ENCODE peak calls at places on chromosomes 7 and 10, in six cellular contexts. W is H9, J is IMR-90, F is neuronal stem cell, Y is H1, N is mesenchymal stem cell. V is an unnamed sample.
A peak's percentile ranks its signal among the peaks of the same experiment; 100 is the strongest.

GRCh38 chr7:148699772-148700629 is 1.3 kb downstream of the CUL1 start:
- DNase-seq in F (peak; percentile 62), N (peak; percentile 52), W (no peak), Y (no peak), J (peak; percentile 39), V (peak; percentile 53)

GRCh38 chr10:3980660-3981059 is 195.7 kb upstream of the KLF6 start:
- DNase-seq in F (no peak), Y (no peak), W (no peak), N (no peak), J (no peak), V (no peak)

GRCh38 chr7:55569797-55570196 is 2.5 kb downstream of the VOPP1 start:
- DNase-seq in F (no peak), J (no peak), W (peak; percentile 23), Y (no peak), N (no peak), V (no peak)

GRCh38 chr7:149414745-149415390 is 46.0 kb downstream of the ZNF777 start:
- DNase-seq in W (peak; percentile 93), Y (peak; percentile 94), J (peak; percentile 82), N (peak; percentile 80), F (peak; percentile 73), V (no peak)

GRCh38 chr7:29270979-29271658 is 76.5 kb downstream of the CHN2 start:
- DNase-seq in F (no peak), Y (no peak), W (no peak), N (peak; percentile 40), J (no peak), V (no peak)

GRCh38 chr7:82959528-82959927 is 203.2 kb downstream of the PCLO start:
- DNase-seq in W (no peak), F (no peak), J (no peak), Y (no peak), N (no peak), V (no peak)

GRCh38 chr7:129914536-129915272 is 38.1 kb downstream of the UBE2H start:
- DNase-seq in J (no peak), N (no peak), F (no peak), W (no peak), Y (no peak), V (no peak)

GRCh38 chr7:135161669-135162068 is 8.8 kb downstream of the CYREN start:
- DNase-seq in Y (no peak), W (no peak), F (no peak), N (no peak), J (no peak), V (no peak)

GRCh38 chr10:32141018-32141807 is 85.0 kb upstream of the KIF5B start:
- DNase-seq in W (no peak), N (peak; percentile 32), F (no peak), Y (no peak), J (peak; percentile 33), V (no peak)

GRCh38 chr10:129494176-129494575 is 27.1 kb downstream of the MGMT start:
- DNase-seq in J (no peak), F (no peak), N (no peak), W (no peak), Y (no peak), V (no peak)

GRCh38 chr7:140672382-140673062 is at the start of gene ADCK2:
- DNase-seq in W (peak; percentile 74), N (no peak), F (no peak), J (no peak), Y (no peak), V (peak; percentile 35)

GRCh38 chr10:113854019-113854756 is at the start of the genes DCLRE1A and NHLRC2:
- DNase-seq in N (peak; percentile 89), F (peak; percentile 83), W (peak; percentile 74), Y (peak; percentile 21), J (peak; percentile 75), V (peak; percentile 82)

GRCh38 chr10:132141076-132141475 is 45.7 kb upstream of the DPYSL4 start:
- DNase-seq in J (no peak), N (no peak), F (no peak), Y (no peak), W (no peak), V (no peak)

GRCh38 chr7:36127075-36127740 is 25.8 kb upstream of the EEPD1 start:
- DNase-seq in J (peak; percentile 47), W (no peak), N (peak; percentile 34), F (no peak), Y (no peak), V (no peak)

GRCh38 chr10:58781873-58782488 is 269.3 kb downstream of the BICC1 start:
- DNase-seq in J (peak; percentile 49), N (peak; percentile 57), W (no peak), F (peak; percentile 51), Y (no peak), V (peak; percentile 20)

GRCh38 chr7:51980813-51981212 is 664.2 kb upstream of the COBL start:
- DNase-seq in Y (no peak), F (no peak), W (no peak), J (no peak), N (no peak), V (no peak)

GRCh38 chr7:45977256-45977655 is 56.2 kb upstream of the IGFBP3 start:
- DNase-seq in J (no peak), Y (no peak), F (no peak), N (no peak), W (no peak), V (no peak)

GRCh38 chr10:60920479-60920878 is 23.5 kb downstream of the RHOBTB1 start:
- DNase-seq in J (no peak), W (no peak), F (no peak), N (no peak), Y (no peak), V (no peak)

GRCh38 chr10:67487199-67487598 is 208.8 kb downstream of the CTNNA3 start:
- DNase-seq in J (no peak), Y (no peak), N (no peak), F (no peak), W (no peak), V (no peak)

GRCh38 chr10:67487906-67488619 is 207.9 kb downstream of the CTNNA3 start:
- DNase-seq in J (no peak), F (no peak), W (no peak), Y (no peak), N (no peak), V (no peak)

GRCh38 chr10:67492317-67493019 is 203.5 kb downstream of the CTNNA3 start:
- DNase-seq in F (no peak), Y (no peak), J (peak; percentile 1), N (peak; percentile 0), W (no peak), V (no peak)
- H4K8ac ChIP-seq in F (no peak overlapping the region), Y (no peak overlapping the region), J (no peak overlapping the region), N (no peak overlapping the region), W (no peak overlapping the region), V (no peak overlapping the region)

GRCh38 chr10:34598972-34599371 is 216.1 kb downstream of the PARD3 start:
- DNase-seq in N (peak; percentile 29), Y (no peak), J (peak; percentile 91), F (no peak), W (no peak), V (no peak)

GRCh38 chr10:34593955-34594354 is 221.1 kb downstream of the PARD3 start:
- DNase-seq in J (no peak), Y (no peak), N (no peak), F (no peak), W (no peak), V (no peak)

DNA sequence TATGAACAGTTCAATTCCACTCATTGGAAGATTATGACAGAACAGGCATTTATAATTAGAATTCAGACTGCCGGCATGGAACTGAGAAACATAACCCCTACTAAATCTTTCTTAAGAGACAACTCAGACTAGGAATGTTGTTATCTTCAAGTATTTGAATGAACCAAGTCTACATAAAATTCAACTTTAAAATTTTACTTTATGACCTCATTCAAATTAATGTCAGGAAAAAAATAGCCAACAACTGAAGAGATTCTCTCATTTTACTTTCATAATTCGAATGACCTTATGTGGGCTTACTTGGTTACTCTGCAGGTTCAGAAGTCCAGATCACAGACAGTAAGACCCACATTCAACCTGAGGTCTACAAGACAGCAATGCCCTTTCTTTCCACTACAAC is 215.7 kb downstream of the PARD3 start:
- DNase-seq in N (no peak), F (no peak), J (peak; percentile 24), W (no peak), Y (no peak), V (no peak)
- H3K23ac ChIP-seq in N (no peak overlapping the region), F (no peak overlapping the region), J (no peak overlapping the region), W (no peak overlapping the region), Y (no peak overlapping the region), V (no peak overlapping the region)

GRCh38 chr7:112448891-112449290 is 1.4 kb upstream of the IFRD1 start:
- DNase-seq in F (no peak), Y (no peak), W (no peak), J (no peak), N (no peak), V (no peak)

GRCh38 chr7:112446431-112446830 is 3.8 kb upstream of the IFRD1 start:
- DNase-seq in F (no peak), N (no peak), Y (no peak), J (no peak), W (no peak), V (no peak)

GRCh38 chr7:112442210-112442609 is 8.1 kb upstream of the IFRD1 start:
- DNase-seq in Y (no peak), F (no peak), W (no peak), N (no peak), J (no peak), V (no peak)

GRCh38 chr7:112448376-112448775 is 1.9 kb upstream of the IFRD1 start:
- DNase-seq in F (no peak), Y (no peak), N (no peak), J (no peak), W (no peak), V (no peak)

DNA sequence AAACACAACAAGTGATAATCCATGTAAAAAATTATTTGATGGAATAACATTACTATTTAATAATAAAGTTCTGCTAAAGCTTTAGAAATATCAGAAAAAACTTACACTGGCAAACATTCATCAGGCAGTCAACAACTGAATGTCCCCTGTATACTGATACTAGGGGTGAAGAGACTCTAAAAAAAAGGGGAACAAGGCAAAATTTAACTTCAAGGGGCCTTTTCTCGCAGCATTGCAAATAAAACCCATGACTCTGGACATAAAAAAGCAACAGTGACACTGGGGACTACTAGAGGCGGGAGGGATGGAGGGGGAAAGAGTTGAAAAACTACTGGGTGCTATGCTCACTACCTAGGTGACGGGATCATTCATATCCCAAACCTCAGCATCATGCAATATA is 5.8 kb upstream of the IFRD1 start:
- DNase-seq in Y (no peak), J (no peak), N (no peak), F (no peak), W (no peak), V (no peak)
- H4K91ac ChIP-seq in Y (no peak overlapping the region), J (no peak overlapping the region), N (no peak overlapping the region), F (no peak overlapping the region), W (no peak overlapping the region), V (no peak overlapping the region)

DNA sequence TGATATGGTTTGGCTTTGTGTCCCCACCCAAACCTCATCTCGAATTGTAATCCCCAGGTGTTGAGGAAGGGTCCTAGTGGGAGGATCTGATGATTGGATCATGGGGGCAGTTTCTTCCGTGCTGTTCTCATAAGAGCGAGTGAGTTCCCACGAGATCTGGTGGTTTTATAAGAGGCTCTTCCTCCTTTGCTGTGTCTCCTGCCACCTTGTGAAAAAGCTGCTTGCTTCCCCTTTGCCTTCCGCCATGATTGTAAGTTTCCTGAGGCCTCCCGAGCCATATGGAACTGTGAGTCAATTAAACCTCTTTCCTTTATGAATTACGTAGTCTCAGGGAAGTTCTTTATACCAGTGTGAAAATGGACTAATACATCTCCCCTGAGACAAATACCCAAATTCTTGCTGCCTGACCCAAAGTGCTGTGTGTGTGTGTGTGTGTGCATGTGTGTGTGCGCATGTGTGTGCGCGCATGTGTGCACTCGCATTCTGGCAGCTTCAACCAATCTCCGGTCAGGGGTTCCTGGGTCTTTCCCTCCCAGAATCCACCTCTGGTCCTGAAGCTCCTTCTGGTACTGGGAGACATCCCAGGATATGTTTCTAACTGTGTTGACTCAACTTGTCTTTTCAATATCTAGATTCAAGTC is 98.1 kb upstream of the LRRC4 start:
- DNase-seq in Y (no peak), N (no peak), F (no peak), J (no peak), W (no peak), V (no peak)
- H4K8ac ChIP-seq in Y (no peak overlapping the region), N (no peak overlapping the region), F (no peak overlapping the region), J (no peak overlapping the region), W (no peak overlapping the region), V (no peak overlapping the region)

V was measured in trophoblast cell.